ENCODE peak calls at places on chromosomes 1 and 21, in eight cellular contexts. B, O, Y, T, M, R, L and G are unnamed samples.

GRCh38 chr1:117166076-117166475 is 44.5 kb upstream of the TRIM45 start:
- DNase-seq in B (no peak), O (no peak), Y (no peak), T (no peak), M (no peak), R (no peak), L (no peak), G (peak; percentile 72)

GRCh38 chr1:162319510-162320160 is 57.0 kb downstream of the SPATA46 start:
- DNase-seq in B (no peak), O (no peak), Y (no peak), T (no peak), M (no peak), R (no peak), L (no peak), G (no peak)

GRCh38 chr1:45870500-45870899 is 67.1 kb downstream of the MAST2 start:
- DNase-seq in B (no peak), O (no peak), Y (no peak), T (no peak), M (no peak), R (no peak), L (no peak), G (no peak)

GRCh38 chr1:18939398-18940302 is 16.8 kb downstream of the IFFO2 start:
- DNase-seq in B (no peak), O (no peak), Y (no peak), T (no peak), M (no peak), R (no peak), L (no peak), G (no peak)

GRCh38 chr1:32893198-32894018 is 7.1 kb downstream of the HPCA start:
- DNase-seq in B (no peak), O (peak; percentile 67), Y (peak; percentile 77), T (no peak), M (no peak), R (peak; percentile 83), L (peak; percentile 68), G (no peak)

GRCh38 chr1:99858881-99859280 is 8.7 kb downstream of the AGL start:
- DNase-seq in B (no peak), O (no peak), Y (no peak), T (no peak), M (no peak), R (no peak), L (no peak), G (no peak)

GRCh38 chr1:11784993-11785769 is 20.6 kb downstream of the MTHFR start:
- DNase-seq in B (no peak), O (peak; percentile 19), Y (peak; percentile 76), T (no peak), M (no peak), R (peak; percentile 80), L (peak; percentile 93), G (no peak)

GRCh38 chr1:205199090-205199930 is 12.2 kb downstream of the DSTYK start:
- DNase-seq in B (no peak), O (no peak), Y (no peak), T (no peak), M (no peak), R (no peak), L (no peak), G (no peak)

GRCh38 chr1:239823852-239824251 is 267.8 kb upstream of the FMN2 start:
- DNase-seq in B (no peak), O (no peak), Y (no peak), T (no peak), M (no peak), R (no peak), L (no peak), G (no peak)

GRCh38 chr1:26690576-26691031 is 5.2 kb upstream of the ARID1A start:
- DNase-seq in B (no peak), O (peak; percentile 54), Y (no peak), T (no peak), M (no peak), R (no peak), L (no peak), G (no peak)

GRCh38 chr21:45335151-45335760 is 47.6 kb upstream of the POFUT2 start:
- DNase-seq in B (no peak), O (no peak), Y (peak; percentile 23), T (no peak), M (no peak), R (no peak), L (no peak), G (no peak)

GRCh38 chr1:106620521-106620954 is 435.9 kb upstream of the PRMT6 start:
- DNase-seq in B (no peak), O (peak; percentile 7), Y (no peak), T (no peak), M (peak; percentile 78), R (no peak), L (no peak), G (no peak)

GRCh38 chr1:165862448-165862847 is 35.0 kb downstream of the UCK2 start:
- DNase-seq in B (no peak), O (no peak), Y (no peak), T (no peak), M (no peak), R (no peak), L (no peak), G (no peak)

GRCh38 chr21:14959343-14959742 is 105.5 kb downstream of the NRIP1 start:
- DNase-seq in B (no peak), O (no peak), Y (no peak), T (no peak), M (no peak), R (no peak), L (no peak), G (no peak)

GRCh38 chr1:233440952-233441401 is 113.5 kb downstream of the MAP3K21 start:
- DNase-seq in B (no peak), O (peak; percentile 83), Y (peak; percentile 20), T (no peak), M (peak; percentile 21), R (no peak), L (peak; percentile 49), G (no peak)

GRCh38 chr1:18932387-18932786 is 24.1 kb downstream of the IFFO2 start:
- DNase-seq in B (no peak), O (no peak), Y (no peak), T (no peak), M (no peak), R (no peak), L (no peak), G (no peak)

GRCh38 chr1:164613176-164613575 is 54.2 kb downstream of the PBX1 start:
- DNase-seq in B (no peak), O (no peak), Y (no peak), T (no peak), M (peak; percentile 59), R (no peak), L (no peak), G (no peak)

GRCh38 chr1:9165396-9165795 is 36.5 kb upstream of the GPR157 start:
- DNase-seq in B (no peak), O (no peak), Y (no peak), T (no peak), M (no peak), R (no peak), L (no peak), G (no peak)

GRCh38 chr21:38170283-38170682 is 86.5 kb upstream of the KCNJ15 start:
- DNase-seq in B (no peak), O (no peak), Y (no peak), T (no peak), M (no peak), R (no peak), L (no peak), G (no peak)

GRCh38 chr1:201551877-201552731 is 13.2 kb downstream of the NAV1 start:
- DNase-seq in B (no peak), O (no peak), Y (no peak), T (no peak), M (no peak), R (no peak), L (no peak), G (no peak)

GRCh38 chr21:36708512-36709029 is 9.7 kb downstream of the SIM2 start:
- DNase-seq in B (no peak), O (no peak), Y (no peak), T (no peak), M (no peak), R (no peak), L (no peak), G (no peak)
- H3K27me3 ChIP-seq in B (peaks cover 100% of the 10 kb centered on the region), O (no peaks in the 10 kb centered on the region), Y (peaks cover 22% of the 10 kb centered on the region), T (peaks cover 100% of the 10 kb centered on the region), M (peaks cover 91% of the 10 kb centered on the region), R (no peaks in the 10 kb centered on the region), L (peaks cover 97% of the 10 kb centered on the region), G (peaks cover 93% of the 10 kb centered on the region)

DNA sequence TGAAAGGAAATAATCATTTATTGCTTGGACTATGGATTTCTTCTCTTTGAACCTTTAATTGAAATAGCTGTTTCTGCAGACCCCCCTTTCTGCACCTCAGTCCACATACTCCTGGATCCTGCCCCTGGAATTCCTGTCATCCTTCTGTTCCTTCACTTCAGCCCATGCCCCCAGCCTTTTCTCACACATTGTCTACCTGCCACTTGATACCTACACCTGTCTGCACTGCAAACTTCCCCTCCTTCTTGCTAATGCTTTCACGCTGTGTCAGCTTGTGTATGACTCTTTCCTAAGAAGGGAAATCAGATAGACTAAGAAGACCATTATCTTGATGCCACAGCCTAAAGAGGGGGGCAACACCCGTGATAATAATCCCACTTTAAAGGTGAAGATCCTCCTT is 80.3 kb upstream of the EXO1 start:
- DNase-seq in B (no peak), O (no peak), Y (no peak), T (no peak), M (no peak), R (no peak), L (no peak), G (no peak)
- H3K27ac ChIP-seq in B (no peak overlapping the region), O (no peak overlapping the region), Y (no peak overlapping the region), T (no peak overlapping the region), M (no peak overlapping the region), R (no peak overlapping the region), L (no peak overlapping the region), G (no peak overlapping the region)

GRCh38 chr1:4658643-4659042 is 4.2 kb downstream of the AJAP1 start:
- DNase-seq in B (no peak), O (no peak), Y (no peak), T (no peak), M (no peak), R (no peak), L (no peak), G (no peak)
- H3K27me3 ChIP-seq in B (peaks cover 39% of the 10 kb centered on the region), O (peaks cover 53% of the 10 kb centered on the region), Y (no peaks in the 10 kb centered on the region), T (peaks cover 38% of the 10 kb centered on the region), M (peaks cover 3% of the 10 kb centered on the region), R (no peaks in the 10 kb centered on the region), L (no peaks in the 10 kb centered on the region), G (peaks cover 10% of the 10 kb centered on the region)

GRCh38 chr1:179090522-179090921 is 8.7 kb downstream of the TOR3A start:
- DNase-seq in B (no peak), O (peak; percentile 83), Y (no peak), T (no peak), M (no peak), R (no peak), L (no peak), G (no peak)
- H3K27ac ChIP-seq in B (no peak overlapping the region), O (peak overlapping the region; percentile 26), Y (no peak overlapping the region), T (no peak overlapping the region), M (no peak overlapping the region), R (no peak overlapping the region), L (no peak overlapping the region), G (peak overlapping the region; percentile 89)

DNA sequence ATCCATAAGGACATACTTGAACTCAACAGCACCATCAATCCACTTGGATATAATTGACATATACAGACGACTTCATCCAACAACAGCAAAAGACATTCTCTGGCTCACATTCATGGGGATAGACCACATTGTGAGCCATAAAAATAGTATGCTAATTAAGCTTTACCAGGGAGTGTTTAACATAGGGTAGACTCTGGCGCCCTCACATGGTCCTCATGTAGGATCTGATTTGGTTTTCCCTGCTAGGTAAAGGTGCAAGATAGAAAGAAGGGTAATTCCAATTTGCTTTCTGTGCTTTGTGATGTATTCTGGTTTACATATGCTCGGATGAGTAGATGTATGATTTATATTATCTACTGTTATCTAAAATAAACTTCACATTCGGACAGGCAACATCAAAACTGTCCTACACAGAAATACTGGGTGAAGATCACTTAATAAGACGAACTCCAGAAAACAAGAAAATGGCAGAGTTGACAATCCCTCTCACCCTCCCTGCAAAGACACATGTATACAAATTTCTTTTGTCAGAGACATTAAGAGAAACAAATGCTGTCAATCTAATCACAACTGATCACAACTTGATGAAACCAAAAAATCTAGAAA is 27.7 kb downstream of the CR1L start:
- DNase-seq in B (no peak), O (peak; percentile 68), Y (no peak), T (no peak), M (no peak), R (no peak), L (peak; percentile 32), G (no peak)
- H3K27me3 ChIP-seq in B (peaks cover 47% of the 10 kb centered on the region), O (peaks cover 64% of the 10 kb centered on the region), Y (no peaks in the 10 kb centered on the region), T (peaks cover 39% of the 10 kb centered on the region), M (peaks cover 29% of the 10 kb centered on the region), R (no peaks in the 10 kb centered on the region), L (peaks cover 37% of the 10 kb centered on the region), G (peaks cover 14% of the 10 kb centered on the region)